ENCODE peak calls at places on chromosomes 1 and 21, in seven cellular contexts. P is brain microvascular endothelial cell, E is IMR-90, Y is endothelial cell, I is lower leg skin, N is astrocyte, X is cardiac fibroblast. M is an unnamed sample.

GRCh38 chr1:6205849-6206845 is at the start of gene RNF207:
- DNase-seq in P (peak), E (peak), Y (peak), I (no peak), N (peak), X (peak), M (no peak)

GRCh38 chr1:89620664-89621063 is 12.3 kb upstream of the LRRC8C start:
- DNase-seq in P (no peak), E (no peak), Y (no peak), I (no peak), N (no peak), X (no peak), M (no peak)

GRCh38 chr1:148315081-148315811 is 163.2 kb upstream of the NBPF11 start:
- DNase-seq in P (peak), E (no peak), Y (no peak), I (no peak), N (peak), X (peak), M (no peak)

GRCh38 chr1:18146886-18147285 is 39.3 kb downstream of the IGSF21 start:
- DNase-seq in P (no peak), E (no peak), Y (no peak), I (no peak), N (no peak), X (no peak), M (no peak)

GRCh38 chr1:192443616-192444015 is 126.8 kb downstream of the RGS21 start:
- DNase-seq in P (no peak), E (peak), Y (no peak), I (no peak), N (peak), X (peak), M (no peak)

GRCh38 chr1:17581389-17582123 is 42.1 kb downstream of the ARHGEF10L start:
- DNase-seq in P (no peak), E (no peak), Y (no peak), I (no peak), N (no peak), X (no peak), M (no peak)

GRCh38 chr21:42051788-42052187 is 19.3 kb upstream of the UMODL1 start:
- DNase-seq in P (no peak), E (no peak), Y (no peak), I (no peak), N (peak), X (no peak), M (no peak)

GRCh38 chr1:203089651-203090045 is 3.8 kb upstream of the MYOG start:
- DNase-seq in P (no peak), E (no peak), Y (no peak), I (peak), N (no peak), X (no peak), M (no peak)

GRCh38 chr21:28235169-28235892 is 757.3 kb downstream of the LTN1 start:
- DNase-seq in P (no peak), E (no peak), Y (no peak), I (peak), N (no peak), X (no peak), M (no peak)

GRCh38 chr1:17904290-17904689 is 149.2 kb downstream of the ACTL8 start:
- DNase-seq in P (no peak), E (no peak), Y (no peak), I (peak), N (no peak), X (no peak), M (no peak)

GRCh38 chr1:156998840-156999239 is 46.7 kb downstream of the ARHGEF11 start:
- DNase-seq in P (no peak), E (no peak), Y (no peak), I (no peak), N (no peak), X (no peak), M (no peak)

GRCh38 chr1:157819886-157820285 is at the start of gene FCRL1:
- DNase-seq in P (no peak), E (no peak), Y (no peak), I (no peak), N (no peak), X (no peak), M (no peak)

GRCh38 chr1:225908773-225909172 is 15.3 kb downstream of the PYCR2 start:
- DNase-seq in P (no peak), E (no peak), Y (no peak), I (no peak), N (no peak), X (no peak), M (no peak)

GRCh38 chr1:184051138-184051484 is 419 bp upstream of the TSEN15 start:
- DNase-seq in P (no peak), E (no peak), Y (no peak), I (no peak), N (peak), X (no peak), M (no peak)

GRCh38 chr1:230842801-230843200 is 25.5 kb downstream of the C1orf198 start:
- DNase-seq in P (no peak), E (no peak), Y (no peak), I (no peak), N (no peak), X (no peak), M (no peak)

GRCh38 chr1:226939439-226940028 is 560 bp upstream of the COQ8A start:
- DNase-seq in P (no peak), E (no peak), Y (peak), I (peak), N (peak), X (no peak), M (peak)

GRCh38 chr1:87176090-87176489 is 152.6 kb upstream of the LMO4 start:
- DNase-seq in P (no peak), E (no peak), Y (no peak), I (no peak), N (no peak), X (no peak), M (no peak)

GRCh38 chr1:52427152-52427551 is 22.8 kb downstream of the PRPF38A start:
- DNase-seq in P (no peak), E (no peak), Y (no peak), I (no peak), N (no peak), X (no peak), M (no peak)

GRCh38 chr1:52423771-52424170 is 19.4 kb downstream of the PRPF38A start:
- DNase-seq in P (no peak), E (no peak), Y (no peak), I (no peak), N (no peak), X (no peak), M (no peak)

GRCh38 chr1:52424757-52425265 is 20.4 kb downstream of the PRPF38A start:
- DNase-seq in P (no peak), E (peak), Y (no peak), I (no peak), N (no peak), X (peak), M (no peak)

GRCh38 chr1:52424238-52424637 is 19.8 kb downstream of the PRPF38A start:
- DNase-seq in P (no peak), E (peak), Y (no peak), I (no peak), N (no peak), X (peak), M (no peak)

DNA sequence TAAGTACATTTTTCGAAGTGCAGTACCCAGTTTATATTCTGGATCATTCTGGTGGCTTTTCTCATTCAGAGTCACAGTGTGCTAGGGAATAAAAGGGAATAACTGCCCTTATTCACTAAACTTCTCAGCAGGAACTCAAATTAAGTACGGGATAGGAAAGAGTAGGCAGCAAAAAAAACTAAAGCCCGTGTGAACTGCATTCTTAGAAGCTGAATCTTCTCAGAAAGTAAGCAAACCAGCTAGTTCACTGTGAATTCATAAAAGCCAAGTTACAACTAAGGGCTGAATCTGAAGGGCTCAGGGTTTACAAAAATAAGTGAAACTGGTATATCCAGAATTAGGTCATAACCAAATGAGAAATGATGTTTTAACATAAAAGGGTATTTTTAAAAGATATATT is 22.0 kb downstream of the PRPF38A start:
- DNase-seq in P (peak), E (peak), Y (no peak), I (no peak), N (peak), X (peak), M (no peak)
- TF ChIP-seq CTCF in P (no peak), E (no peak), Y (no peak), I (no peak), N (no peak), X (no peak), M (no peak)

GRCh38 chr1:22878626-22879025 is 94.0 kb downstream of the LACTBL1 start:
- DNase-seq in P (no peak), E (no peak), Y (no peak), I (no peak), N (no peak), X (no peak), M (no peak)
- TF ChIP-seq CTCF in P (no peak), E (no peak), Y (no peak), I (no peak), N (no peak), X (no peak), M (no peak)

DNA sequence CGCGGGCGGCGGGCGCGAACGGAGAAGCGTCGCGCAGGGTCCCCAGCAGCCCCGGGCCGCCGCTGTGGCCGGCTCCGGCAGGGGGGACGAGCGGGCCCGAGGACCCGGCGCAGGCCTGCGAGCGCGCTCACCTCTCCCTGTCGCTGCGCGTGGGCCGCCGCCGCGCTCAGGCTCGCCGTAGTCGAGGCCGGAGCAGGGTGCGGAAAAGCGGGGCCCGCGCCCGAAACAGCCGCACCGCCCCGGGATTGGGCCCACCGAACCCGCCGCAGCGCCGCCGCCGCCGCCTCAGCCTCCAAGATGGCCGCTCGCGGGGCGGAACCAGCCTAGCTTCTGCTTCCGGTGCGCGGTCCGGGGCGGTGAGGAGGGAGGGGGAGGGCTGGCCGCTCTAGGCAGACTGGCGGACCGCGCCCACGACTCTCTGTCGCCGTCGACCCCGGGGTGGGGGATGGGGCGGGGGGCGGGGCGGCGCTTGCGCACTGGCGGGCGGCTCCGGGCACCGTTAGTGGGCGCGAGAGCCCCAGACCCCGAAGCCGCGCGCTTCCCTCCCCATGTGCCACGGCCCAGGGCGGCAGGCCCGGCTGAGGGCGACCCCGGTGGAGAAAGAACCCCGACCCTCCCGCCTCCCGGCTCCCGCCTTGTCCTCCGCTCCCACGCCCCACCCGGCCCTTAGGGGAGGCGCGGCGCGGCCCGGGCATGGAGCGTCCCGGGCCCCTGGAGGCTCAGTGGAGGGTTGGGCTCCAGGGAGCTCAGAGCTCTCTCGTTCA is at the start of gene UBE2J2:
- DNase-seq in P (peak), E (peak), Y (peak), I (peak), N (peak), X (peak), M (peak)
- TF ChIP-seq CTCF in P (no peak), E (no peak), Y (no peak), I (no peak), N (no peak), X (no peak), M (no peak)

DNA sequence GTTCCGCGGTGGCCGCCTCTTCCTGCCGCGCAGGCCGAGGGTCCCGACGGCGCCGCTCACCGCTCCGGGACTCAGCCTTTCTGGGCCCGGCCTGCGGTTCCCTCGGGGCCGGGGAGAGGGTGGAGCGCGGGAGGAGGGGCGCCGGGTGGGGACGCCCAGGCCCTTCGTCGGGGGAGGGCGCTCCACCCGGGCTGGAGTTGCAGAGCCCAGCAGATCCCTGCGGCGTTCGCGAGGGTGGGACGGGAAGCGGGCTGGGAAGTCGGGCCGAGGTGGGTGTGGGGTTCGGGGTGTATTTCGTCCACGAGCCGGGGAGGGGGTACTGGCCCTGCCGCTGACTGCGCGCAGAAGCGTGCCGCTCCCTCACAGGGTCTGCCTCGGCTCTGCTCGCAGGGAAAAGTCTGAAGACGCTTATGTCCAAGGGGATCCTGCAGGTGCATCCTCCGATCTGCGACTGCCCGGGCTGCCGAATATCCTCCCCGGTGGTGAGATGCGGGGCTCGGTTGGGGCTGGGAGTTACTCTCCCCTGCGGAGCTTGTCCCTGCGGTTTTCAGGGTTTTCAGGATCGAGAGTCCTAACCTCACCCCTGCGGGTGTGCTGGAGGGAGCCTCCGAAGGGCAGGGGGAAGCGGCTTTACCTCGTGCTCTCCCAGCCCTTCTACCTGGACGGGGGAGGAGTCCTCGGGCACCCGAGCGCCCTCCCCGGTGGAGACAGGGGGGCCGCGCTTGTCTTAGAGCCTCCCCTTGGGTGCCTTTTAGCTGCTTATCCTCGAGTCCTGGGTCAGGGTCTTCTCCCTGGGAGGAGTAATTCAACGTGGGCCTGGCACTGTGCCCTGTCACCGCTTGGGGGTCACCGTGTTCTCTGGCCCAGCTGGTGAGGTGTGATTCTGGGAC is 2.1 kb downstream of the SAMD11 start:
- DNase-seq in P (no peak), E (peak), Y (no peak), I (no peak), N (peak), X (no peak), M (no peak)
- TF ChIP-seq CTCF in P (no peak), E (no peak), Y (no peak), I (no peak), N (no peak), X (no peak), M (no peak)

GRCh38 chr1:15833069-15833679 is 14.3 kb upstream of the SPEN start:
- DNase-seq in P (peak), E (no peak), Y (no peak), I (peak), N (no peak), X (peak), M (no peak)

GRCh38 chr1:15834406-15835204 is 12.9 kb upstream of the SPEN start:
- DNase-seq in P (peak), E (peak), Y (peak), I (peak), N (peak), X (peak), M (no peak)

GRCh38 chr1:15826810-15827507 is 19.5 kb upstream of the UQCRHL start:
- DNase-seq in P (no peak), E (no peak), Y (no peak), I (no peak), N (no peak), X (no peak), M (no peak)

GRCh38 chr1:15833842-15834405 is 13.6 kb upstream of the SPEN start:
- DNase-seq in P (no peak), E (no peak), Y (no peak), I (no peak), N (no peak), X (no peak), M (no peak)

DNA sequence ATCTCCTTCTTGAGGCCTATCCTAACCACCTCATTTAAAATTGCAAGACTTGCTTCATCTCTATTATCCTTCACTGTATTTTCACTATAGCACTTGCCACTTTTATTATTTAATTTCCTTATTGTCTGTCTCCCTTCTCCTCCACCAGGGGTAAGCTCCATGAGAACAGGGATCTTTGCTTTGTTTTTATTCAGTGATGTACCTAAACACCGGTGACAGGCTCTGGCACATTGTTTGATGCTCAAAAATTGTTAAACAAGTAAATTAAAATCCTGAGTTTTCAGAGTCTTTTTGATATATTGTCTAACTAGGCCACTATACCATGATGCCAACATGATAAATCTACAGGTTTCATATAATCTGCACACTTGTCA is 17.2 kb upstream of the SPEN start:
- DNase-seq in P (no peak), E (no peak), Y (no peak), I (no peak), N (no peak), X (no peak), M (no peak)
- TF ChIP-seq CTCF in P (no peak), E (no peak), Y (no peak), I (no peak), N (no peak), X (no peak), M (no peak)

GRCh38 chr1:67126111-67126746 is 8.5 kb downstream of the C1orf141 start:
- DNase-seq in P (peak), E (peak), Y (no peak), I (no peak), N (no peak), X (peak), M (no peak)
- TF ChIP-seq CTCF in P (peak), E (no peak), Y (no peak), I (no peak), N (no peak), X (no peak), M (no peak)

GRCh38 chr1:159250817-159251216 is 46.1 kb downstream of the ACKR1 start:
- DNase-seq in P (no peak), E (no peak), Y (peak), I (no peak), N (no peak), X (no peak), M (no peak)
- TF ChIP-seq CTCF in P (no peak), E (no peak), Y (no peak), I (no peak), N (no peak), X (no peak), M (no peak)

GRCh38 chr1:101683561-101683960 is 313.2 kb downstream of the OLFM3 start:
- DNase-seq in P (no peak), E (no peak), Y (no peak), I (no peak), N (no peak), X (no peak), M (no peak)

GRCh38 chr1:101683136-101683535 is 313.6 kb downstream of the OLFM3 start:
- DNase-seq in P (no peak), E (no peak), Y (no peak), I (no peak), N (no peak), X (no peak), M (no peak)
- TF ChIP-seq CTCF in P (no peak), E (no peak), Y (no peak), I (no peak), N (no peak), X (no peak), M (no peak)

GRCh38 chr1:109191377-109191776 is 22.3 kb upstream of the SARS1 start:
- DNase-seq in P (no peak), E (no peak), Y (no peak), I (no peak), N (no peak), X (no peak), M (no peak)
- TF ChIP-seq CTCF in P (peak), E (no peak), Y (no peak), I (no peak), N (no peak), X (peak), M (no peak)

GRCh38 chr21:44748621-44749020 is 37.2 kb upstream of the TSPEAR start:
- DNase-seq in P (no peak), E (no peak), Y (no peak), I (no peak), N (no peak), X (no peak), M (no peak)
- TF ChIP-seq CTCF in P (no peak), E (no peak), Y (no peak), I (no peak), N (no peak), X (no peak), M (no peak)

M was measured in omental fat pad.